ENCODE peak calls at places on chromosomes 4 and X, in four cellular contexts. One of them, this sample, is unnamed.

GRCh38 chrX:138886769-138887168 is 175.3 kb upstream of the FGF13 start:
- DNase-seq in endodermal cell: no peak
- DNase-seq in esophagus squamous epithelium: no peak
- DNase-seq in A549: no peak
- DNase-seq in this sample: no peak

GRCh38 chr4:137644201-137644600 is 111.9 kb upstream of the PCDH18 start:
- DNase-seq in endodermal cell: no peak
- DNase-seq in esophagus squamous epithelium: no peak
- DNase-seq in A549: no peak
- DNase-seq in this sample: no peak

GRCh38 chrX:13022926-13023325 is 21.5 kb downstream of the FAM9C start:
- DNase-seq in endodermal cell: no peak
- DNase-seq in esophagus squamous epithelium: no peak
- DNase-seq in A549: no peak
- DNase-seq in this sample: no peak

GRCh38 chr4:154082760-154083530 is 294.1 kb upstream of the SFRP2 start:
- DNase-seq in endodermal cell: peak
- DNase-seq in esophagus squamous epithelium: no peak
- DNase-seq in A549: peak
- DNase-seq in this sample: no peak

GRCh38 chrX:119477812-119478232 is 9.6 kb downstream of the SLC25A5 start:
- DNase-seq in endodermal cell: peak
- DNase-seq in esophagus squamous epithelium: no peak
- DNase-seq in A549: peak
- DNase-seq in this sample: no peak

GRCh38 chrX:150310881-150311280 is 52.2 kb upstream of the MAMLD1 start:
- DNase-seq in endodermal cell: no peak
- DNase-seq in esophagus squamous epithelium: no peak
- DNase-seq in A549: no peak
- DNase-seq in this sample: no peak

GRCh38 chrX:12910851-12911461 is 4.5 kb downstream of the TLR8 start:
- DNase-seq in endodermal cell: no peak
- DNase-seq in esophagus squamous epithelium: no peak
- DNase-seq in A549: no peak
- DNase-seq in this sample: no peak

GRCh38 chr4:56505269-56506109 is at the start of gene ARL9:
- DNase-seq in endodermal cell: peak
- DNase-seq in esophagus squamous epithelium: no peak
- DNase-seq in A549: peak
- DNase-seq in this sample: peak

GRCh38 chr4:77074961-77075855 is 581 bp downstream of the CCNI start:
- DNase-seq in endodermal cell: peak
- DNase-seq in esophagus squamous epithelium: peak
- DNase-seq in A549: peak
- DNase-seq in this sample: peak

GRCh38 chrX:153495362-153495751 is 577 bp downstream of the BGN start:
- DNase-seq in endodermal cell: no peak
- DNase-seq in esophagus squamous epithelium: no peak
- DNase-seq in A549: no peak
- DNase-seq in this sample: no peak

GRCh38 chrX:16250296-16250695 is 83.0 kb downstream of the MAGEB17 start:
- DNase-seq in endodermal cell: no peak
- DNase-seq in esophagus squamous epithelium: no peak
- DNase-seq in A549: no peak
- DNase-seq in this sample: no peak

GRCh38 chr4:32460972-32461371 is 1740.8 kb downstream of the PCDH7 start:
- DNase-seq in endodermal cell: no peak
- DNase-seq in esophagus squamous epithelium: no peak
- DNase-seq in A549: no peak
- DNase-seq in this sample: no peak

GRCh38 chr4:129193357-129194100 is 97.6 kb downstream of the C4orf33 start:
- DNase-seq in endodermal cell: no peak
- DNase-seq in esophagus squamous epithelium: no peak
- DNase-seq in A549: no peak
- DNase-seq in this sample: no peak

GRCh38 chr4:83121246-83121645 is 6.7 kb upstream of the PLAC8 start:
- DNase-seq in endodermal cell: no peak
- DNase-seq in esophagus squamous epithelium: no peak
- DNase-seq in A549: no peak
- DNase-seq in this sample: no peak

GRCh38 chr4:2673157-2673556 is 83.0 kb downstream of the TNIP2 start:
- DNase-seq in endodermal cell: no peak
- DNase-seq in esophagus squamous epithelium: no peak
- DNase-seq in A549: peak
- DNase-seq in this sample: no peak

GRCh38 chr4:132763465-132763864 is 385.6 kb upstream of the PCDH10 start:
- DNase-seq in endodermal cell: no peak
- DNase-seq in esophagus squamous epithelium: no peak
- DNase-seq in A549: no peak
- DNase-seq in this sample: no peak

GRCh38 chr4:119735136-119735770 is 106.6 kb upstream of the PDE5A start:
- DNase-seq in endodermal cell: no peak
- DNase-seq in esophagus squamous epithelium: no peak
- DNase-seq in A549: peak
- DNase-seq in this sample: no peak

GRCh38 chr4:153522800-153523089 is 56.6 kb downstream of the TMEM131L start:
- DNase-seq in endodermal cell: no peak
- DNase-seq in esophagus squamous epithelium: no peak
- DNase-seq in A549: no peak
- DNase-seq in this sample: no peak

DNA sequence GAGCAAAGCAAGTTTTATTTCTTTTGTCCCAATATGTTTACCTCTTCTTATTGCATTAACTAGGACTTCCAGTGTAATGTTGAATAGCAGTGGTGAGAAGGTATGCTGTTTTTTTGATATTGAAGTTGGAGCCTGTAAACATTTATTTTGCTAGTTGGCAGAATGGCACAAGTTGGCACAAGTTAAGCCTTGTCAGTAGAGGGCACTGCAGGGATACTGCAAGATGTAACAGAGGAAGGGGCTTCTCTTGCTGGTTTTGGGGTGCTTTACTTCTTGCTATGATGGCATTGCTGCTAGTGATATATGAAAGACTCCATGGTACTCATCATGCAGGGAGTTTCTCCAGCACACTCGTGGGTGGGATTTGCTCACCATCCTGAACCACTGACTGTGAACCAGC is 327.3 kb upstream of the ARX start:
- DNase-seq in endodermal cell: no peak
- DNase-seq in esophagus squamous epithelium: no peak
- DNase-seq in A549: no peak
- DNase-seq in this sample: no peak
- TF ChIP-seq CTCF in endodermal cell: peak
- TF ChIP-seq CTCF in esophagus squamous epithelium: no peak
- TF ChIP-seq CTCF in A549: no peak
- TF ChIP-seq CTCF in this sample: no peak

DNA sequence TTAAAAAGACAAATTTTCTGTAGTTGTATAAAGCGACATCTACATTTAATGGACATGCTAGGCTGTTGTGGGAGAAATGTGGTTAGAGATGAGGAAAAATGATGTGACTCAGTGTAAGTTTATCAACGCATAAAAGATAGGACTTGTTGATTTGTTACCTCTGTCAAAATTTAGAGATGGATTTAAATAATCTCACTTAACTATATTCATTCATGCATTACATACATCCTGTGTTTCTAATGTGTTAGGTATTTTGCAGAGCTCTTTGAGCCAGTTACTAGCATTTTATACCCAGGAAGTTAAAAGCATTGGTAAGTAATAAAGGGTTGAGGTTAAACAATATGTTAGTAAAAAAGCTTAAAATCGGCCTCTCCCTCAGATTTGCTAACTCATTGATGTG is 34.3 kb downstream of the METAP1 start:
- DNase-seq in endodermal cell: no peak
- DNase-seq in esophagus squamous epithelium: no peak
- DNase-seq in A549: no peak
- DNase-seq in this sample: no peak
- H3K4me3 ChIP-seq in endodermal cell: no peak
- H3K4me3 ChIP-seq in esophagus squamous epithelium: no peak
- H3K4me3 ChIP-seq in A549: no peak
- H3K4me3 ChIP-seq in this sample: no peak

DNA sequence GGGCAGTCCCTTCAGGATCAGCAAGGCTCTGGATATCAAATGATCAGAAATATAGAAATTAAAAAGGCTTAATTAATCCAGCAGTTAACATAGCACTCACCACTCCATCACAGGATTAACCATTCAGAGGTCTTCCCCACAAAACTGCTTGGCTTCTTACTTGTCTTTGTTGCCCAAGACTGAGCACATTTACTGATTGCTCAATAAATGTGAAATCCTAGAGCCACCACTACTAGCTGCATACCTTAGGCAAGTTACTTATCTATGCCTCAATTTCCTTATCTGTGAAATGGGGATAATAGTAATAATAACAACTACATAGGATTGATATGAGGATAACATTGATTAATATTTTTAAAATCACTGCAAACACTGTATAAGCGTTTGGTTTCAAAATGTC is 124.2 kb downstream of the ARHGAP6 start:
- DNase-seq in endodermal cell: no peak
- DNase-seq in esophagus squamous epithelium: no peak
- DNase-seq in A549: no peak
- DNase-seq in this sample: no peak
- H3K27ac ChIP-seq in endodermal cell: no peak
- H3K27ac ChIP-seq in esophagus squamous epithelium: no peak
- H3K27ac ChIP-seq in A549: no peak
- H3K27ac ChIP-seq in this sample: no peak

GRCh38 chr4:98094118-98094517 is 49.2 kb downstream of the STPG2 start:
- DNase-seq in endodermal cell: no peak
- DNase-seq in esophagus squamous epithelium: no peak
- DNase-seq in A549: no peak
- DNase-seq in this sample: no peak

GRCh38 chr4:98092833-98093439 is 50.3 kb downstream of the STPG2 start:
- DNase-seq in endodermal cell: no peak
- DNase-seq in esophagus squamous epithelium: no peak
- DNase-seq in A549: peak
- DNase-seq in this sample: no peak
- TF ChIP-seq CTCF in endodermal cell: peak
- TF ChIP-seq CTCF in esophagus squamous epithelium: no peak
- TF ChIP-seq CTCF in A549: peak
- TF ChIP-seq CTCF in this sample: no peak

GRCh38 chr4:43453058-43453457 is 560.5 kb downstream of the GRXCR1 start:
- DNase-seq in endodermal cell: no peak
- DNase-seq in esophagus squamous epithelium: no peak
- DNase-seq in A549: no peak
- DNase-seq in this sample: no peak

GRCh38 chr4:43458293-43458692 is 565.8 kb downstream of the GRXCR1 start:
- DNase-seq in endodermal cell: peak
- DNase-seq in esophagus squamous epithelium: no peak
- DNase-seq in A549: no peak
- DNase-seq in this sample: no peak

GRCh38 chr4:43457866-43458265 is 565.4 kb downstream of the GRXCR1 start:
- DNase-seq in endodermal cell: no peak
- DNase-seq in esophagus squamous epithelium: no peak
- DNase-seq in A549: no peak
- DNase-seq in this sample: no peak

DNA sequence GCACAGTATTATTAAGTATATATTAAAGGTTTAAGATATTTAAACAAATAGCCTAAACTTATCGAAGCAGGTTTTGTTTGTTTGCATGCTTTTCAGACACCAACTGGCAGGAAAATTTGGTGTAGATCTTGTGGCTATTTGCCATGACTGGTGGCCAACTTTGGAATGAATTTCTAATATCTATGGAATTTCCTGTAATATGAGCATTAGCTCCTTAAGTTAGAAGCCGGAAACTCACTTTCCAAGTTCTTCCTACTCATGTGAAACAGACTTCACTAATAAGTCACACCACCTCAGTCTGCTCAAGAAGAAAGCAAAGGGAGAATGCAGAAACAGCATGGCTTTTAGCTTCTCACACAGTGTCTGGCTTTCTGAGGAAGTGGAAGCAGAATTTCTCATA is 563.9 kb downstream of the GRXCR1 start:
- DNase-seq in endodermal cell: no peak
- DNase-seq in esophagus squamous epithelium: no peak
- DNase-seq in A549: no peak
- DNase-seq in this sample: no peak
- H3K4me3 ChIP-seq in endodermal cell: no peak
- H3K4me3 ChIP-seq in esophagus squamous epithelium: no peak
- H3K4me3 ChIP-seq in A549: no peak
- H3K4me3 ChIP-seq in this sample: no peak

GRCh38 chr4:88341227-88342192 is 37.1 kb upstream of the HERC6 start:
- DNase-seq in endodermal cell: no peak
- DNase-seq in esophagus squamous epithelium: no peak
- DNase-seq in A549: peak
- DNase-seq in this sample: no peak
- H3K27ac ChIP-seq in endodermal cell: no peak
- H3K27ac ChIP-seq in esophagus squamous epithelium: peak
- H3K27ac ChIP-seq in A549: no peak
- H3K27ac ChIP-seq in this sample: peak

GRCh38 chr4:186039697-186040096 is 29.3 kb upstream of the TLR3 start:
- DNase-seq in endodermal cell: no peak
- DNase-seq in esophagus squamous epithelium: no peak
- DNase-seq in A549: no peak
- DNase-seq in this sample: no peak
- TF ChIP-seq CTCF in endodermal cell: no peak
- TF ChIP-seq CTCF in esophagus squamous epithelium: no peak
- TF ChIP-seq CTCF in A549: no peak
- TF ChIP-seq CTCF in this sample: no peak